ENCODE peak calls at places on chromosome 22, in four cellular contexts. One of them, this sample, is unnamed.

GRCh38 chr22:46561435-46561905 is 24.1 kb upstream of the CELSR1 start:
- DNase-seq in GM04504: no peak
- DNase-seq in T-cell: no peak
- DNase-seq in activated CD4-positive, alpha-beta T cell treated with anti-CD3 and anti-CD28 coated beads, Interleukin-2, amount 10 ng/mL, durations not matched to agents 7 days and 5 days: peak
- DNase-seq in this sample: no peak

GRCh38 chr22:20390394-20390907 is 3.5 kb upstream of the ZNF74 start:
- DNase-seq in activated CD4-positive, alpha-beta T cell treated with anti-CD3 and anti-CD28 coated beads, Interleukin-2, amount 10 ng/mL, durations not matched to agents 7 days and 5 days: no peak
- DNase-seq in T-cell: no peak
- DNase-seq in GM04504: no peak
- DNase-seq in this sample: no peak

GRCh38 chr22:22558972-22559603 is at the start of gene PRAME:
- DNase-seq in activated CD4-positive, alpha-beta T cell treated with anti-CD3 and anti-CD28 coated beads, Interleukin-2, amount 10 ng/mL, durations not matched to agents 7 days and 5 days: peak
- DNase-seq in GM04504: no peak
- DNase-seq in T-cell: peak
- DNase-seq in this sample: peak

GRCh38 chr22:43826142-43827093 is 14.3 kb upstream of the EFCAB6 start:
- DNase-seq in T-cell: no peak
- DNase-seq in activated CD4-positive, alpha-beta T cell treated with anti-CD3 and anti-CD28 coated beads, Interleukin-2, amount 10 ng/mL, durations not matched to agents 7 days and 5 days: no peak
- DNase-seq in GM04504: peak
- DNase-seq in this sample: no peak

GRCh38 chr22:23713696-23714595 is 23.1 kb downstream of the RGL4 start:
- DNase-seq in activated CD4-positive, alpha-beta T cell treated with anti-CD3 and anti-CD28 coated beads, Interleukin-2, amount 10 ng/mL, durations not matched to agents 7 days and 5 days: no peak
- DNase-seq in T-cell: no peak
- DNase-seq in GM04504: no peak
- DNase-seq in this sample: no peak

GRCh38 chr22:36104988-36105387 is 55.6 kb downstream of the APOL3 start:
- DNase-seq in activated CD4-positive, alpha-beta T cell treated with anti-CD3 and anti-CD28 coated beads, Interleukin-2, amount 10 ng/mL, durations not matched to agents 7 days and 5 days: no peak
- DNase-seq in T-cell: no peak
- DNase-seq in GM04504: no peak
- DNase-seq in this sample: no peak

GRCh38 chr22:32991353-32992115 is 66.6 kb downstream of the SYN3 start:
- DNase-seq in T-cell: no peak
- DNase-seq in GM04504: peak
- DNase-seq in activated CD4-positive, alpha-beta T cell treated with anti-CD3 and anti-CD28 coated beads, Interleukin-2, amount 10 ng/mL, durations not matched to agents 7 days and 5 days: no peak
- DNase-seq in this sample: no peak

GRCh38 chr22:30878516-30879365 is 89.8 kb downstream of the MORC2 start:
- DNase-seq in GM04504: no peak
- DNase-seq in T-cell: no peak
- DNase-seq in activated CD4-positive, alpha-beta T cell treated with anti-CD3 and anti-CD28 coated beads, Interleukin-2, amount 10 ng/mL, durations not matched to agents 7 days and 5 days: no peak
- DNase-seq in this sample: no peak

GRCh38 chr22:35887296-35887875 is 141.2 kb downstream of the RBFOX2 start:
- DNase-seq in GM04504: no peak
- DNase-seq in T-cell: no peak
- DNase-seq in activated CD4-positive, alpha-beta T cell treated with anti-CD3 and anti-CD28 coated beads, Interleukin-2, amount 10 ng/mL, durations not matched to agents 7 days and 5 days: no peak
- DNase-seq in this sample: no peak

GRCh38 chr22:32177221-32177765 is 18.2 kb upstream of the C22orf42 start:
- DNase-seq in GM04504: no peak
- DNase-seq in T-cell: no peak
- DNase-seq in activated CD4-positive, alpha-beta T cell treated with anti-CD3 and anti-CD28 coated beads, Interleukin-2, amount 10 ng/mL, durations not matched to agents 7 days and 5 days: no peak
- DNase-seq in this sample: no peak

GRCh38 chr22:47192106-47192650 is 429.7 kb downstream of the TBC1D22A start:
- DNase-seq in activated CD4-positive, alpha-beta T cell treated with anti-CD3 and anti-CD28 coated beads, Interleukin-2, amount 10 ng/mL, durations not matched to agents 7 days and 5 days: no peak
- DNase-seq in T-cell: no peak
- DNase-seq in GM04504: no peak
- DNase-seq in this sample: no peak

GRCh38 chr22:44368611-44369010 is 55.9 kb upstream of the SHISAL1 start:
- DNase-seq in GM04504: no peak
- DNase-seq in activated CD4-positive, alpha-beta T cell treated with anti-CD3 and anti-CD28 coated beads, Interleukin-2, amount 10 ng/mL, durations not matched to agents 7 days and 5 days: no peak
- DNase-seq in T-cell: no peak
- DNase-seq in this sample: no peak

GRCh38 chr22:45212992-45213751 is 27.5 kb downstream of the KIAA0930 start:
- DNase-seq in T-cell: no peak
- DNase-seq in GM04504: no peak
- DNase-seq in activated CD4-positive, alpha-beta T cell treated with anti-CD3 and anti-CD28 coated beads, Interleukin-2, amount 10 ng/mL, durations not matched to agents 7 days and 5 days: no peak
- DNase-seq in this sample: no peak